ENCODE peak calls at places on chromosome 6, in four cellular contexts. One of them, this sample, is unnamed.

GRCh38 chr6:108105584-108105983 is 31.0 kb upstream of the OSTM1 start:
- DNase-seq in heart right ventricle: no peak
- DNase-seq in OCI-LY7: no peak
- DNase-seq in Peyer's patch: no peak
- DNase-seq in this sample: no peak

GRCh38 chr6:42841844-42842584 is 37.4 kb upstream of the RPL7L1 start:
- DNase-seq in heart right ventricle: no peak
- DNase-seq in OCI-LY7: no peak
- DNase-seq in Peyer's patch: no peak
- DNase-seq in this sample: no peak

GRCh38 chr6:20840675-20841074 is 306.4 kb downstream of the CDKAL1 start:
- DNase-seq in heart right ventricle: no peak
- DNase-seq in OCI-LY7: no peak
- DNase-seq in Peyer's patch: no peak
- DNase-seq in this sample: no peak

GRCh38 chr6:37637562-37638413 is 59.9 kb downstream of the MDGA1 start:
- DNase-seq in heart right ventricle: no peak
- DNase-seq in OCI-LY7: no peak
- DNase-seq in Peyer's patch: no peak
- DNase-seq in this sample: no peak

GRCh38 chr6:144150673-144151009 is 324 bp downstream of the STX11 start:
- DNase-seq in heart right ventricle: no peak
- DNase-seq in OCI-LY7: peak
- DNase-seq in Peyer's patch: peak
- DNase-seq in this sample: no peak

GRCh38 chr6:46491201-46491788 is at the start of gene RCAN2:
- DNase-seq in heart right ventricle: peak
- DNase-seq in OCI-LY7: peak
- DNase-seq in Peyer's patch: peak
- DNase-seq in this sample: no peak

GRCh38 chr6:29531668-29532067 is 27.9 kb downstream of the UBD start:
- DNase-seq in heart right ventricle: no peak
- DNase-seq in OCI-LY7: no peak
- DNase-seq in Peyer's patch: no peak
- DNase-seq in this sample: no peak

GRCh38 chr6:151870375-151870774 is 62.9 kb downstream of the ESR1 start:
- DNase-seq in heart right ventricle: no peak
- DNase-seq in OCI-LY7: no peak
- DNase-seq in Peyer's patch: no peak
- DNase-seq in this sample: no peak

GRCh38 chr6:30881392-30881986 is 2.8 kb upstream of the DDR1 start:
- DNase-seq in heart right ventricle: no peak
- DNase-seq in OCI-LY7: no peak
- DNase-seq in Peyer's patch: peak
- DNase-seq in this sample: no peak

GRCh38 chr6:43954311-43955131 is 172.7 kb downstream of the MRPL14 start:
- DNase-seq in heart right ventricle: peak
- DNase-seq in OCI-LY7: no peak
- DNase-seq in Peyer's patch: no peak
- DNase-seq in this sample: no peak
- H3K27ac ChIP-seq in heart right ventricle: peak
- H3K27ac ChIP-seq in OCI-LY7: no peak
- H3K27ac ChIP-seq in Peyer's patch: no peak
- H3K27ac ChIP-seq in this sample: no peak

GRCh38 chr6:111687652-111688051 is 82.0 kb upstream of the TRAF3IP2 start:
- DNase-seq in heart right ventricle: no peak
- DNase-seq in OCI-LY7: no peak
- DNase-seq in Peyer's patch: peak
- DNase-seq in this sample: no peak

GRCh38 chr6:111683749-111684267 is 78.1 kb upstream of the TRAF3IP2 start:
- DNase-seq in heart right ventricle: peak
- DNase-seq in OCI-LY7: no peak
- DNase-seq in Peyer's patch: peak
- DNase-seq in this sample: no peak

GRCh38 chr6:111685058-111685457 is 79.4 kb upstream of the TRAF3IP2 start:
- DNase-seq in heart right ventricle: no peak
- DNase-seq in OCI-LY7: no peak
- DNase-seq in Peyer's patch: peak
- DNase-seq in this sample: no peak

GRCh38 chr6:111686249-111686997 is 80.7 kb upstream of the TRAF3IP2 start:
- DNase-seq in heart right ventricle: no peak
- DNase-seq in OCI-LY7: no peak
- DNase-seq in Peyer's patch: peak
- DNase-seq in this sample: no peak

GRCh38 chr6:111685506-111685905 is 79.8 kb upstream of the TRAF3IP2 start:
- DNase-seq in heart right ventricle: no peak
- DNase-seq in OCI-LY7: no peak
- DNase-seq in Peyer's patch: peak
- DNase-seq in this sample: no peak
- H3K27ac ChIP-seq in heart right ventricle: peak
- H3K27ac ChIP-seq in OCI-LY7: no peak
- H3K27ac ChIP-seq in Peyer's patch: no peak
- H3K27ac ChIP-seq in this sample: no peak

GRCh38 chr6:163457637-163458561 is 43.4 kb downstream of the QKI start:
- DNase-seq in heart right ventricle: no peak
- DNase-seq in OCI-LY7: no peak
- DNase-seq in Peyer's patch: no peak
- DNase-seq in this sample: peak

GRCh38 chr6:163461696-163462095 is 47.2 kb downstream of the QKI start:
- DNase-seq in heart right ventricle: no peak
- DNase-seq in OCI-LY7: no peak
- DNase-seq in Peyer's patch: no peak
- DNase-seq in this sample: no peak

GRCh38 chr6:163460307-163460782 is 45.8 kb downstream of the QKI start:
- DNase-seq in heart right ventricle: no peak
- DNase-seq in OCI-LY7: no peak
- DNase-seq in Peyer's patch: no peak
- DNase-seq in this sample: no peak

GRCh38 chr6:163459007-163459406 is 44.5 kb downstream of the QKI start:
- DNase-seq in heart right ventricle: no peak
- DNase-seq in OCI-LY7: no peak
- DNase-seq in Peyer's patch: no peak
- DNase-seq in this sample: no peak

DNA sequence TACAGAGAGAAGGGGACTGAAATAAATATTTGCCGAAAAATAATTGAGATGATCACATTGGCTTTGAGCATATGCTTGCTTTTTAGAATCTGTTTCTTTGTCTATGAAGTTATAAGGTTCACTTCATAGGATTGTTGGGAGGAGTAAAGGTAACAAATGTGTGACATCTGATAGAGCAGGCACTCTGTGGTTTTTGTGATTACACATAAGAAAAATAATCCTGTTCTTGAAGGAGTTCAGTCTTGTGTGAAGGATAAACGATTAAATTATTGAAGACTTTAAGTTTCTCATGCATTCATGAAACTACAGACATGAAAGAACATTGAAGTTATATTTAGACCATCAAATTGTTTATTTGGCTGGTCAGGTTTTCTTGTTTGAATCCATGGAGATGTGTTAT is 45.0 kb downstream of the QKI start:
- DNase-seq in heart right ventricle: no peak
- DNase-seq in OCI-LY7: no peak
- DNase-seq in Peyer's patch: no peak
- DNase-seq in this sample: no peak
- H3K27ac ChIP-seq in heart right ventricle: no peak
- H3K27ac ChIP-seq in OCI-LY7: no peak
- H3K27ac ChIP-seq in Peyer's patch: peak
- H3K27ac ChIP-seq in this sample: no peak

DNA sequence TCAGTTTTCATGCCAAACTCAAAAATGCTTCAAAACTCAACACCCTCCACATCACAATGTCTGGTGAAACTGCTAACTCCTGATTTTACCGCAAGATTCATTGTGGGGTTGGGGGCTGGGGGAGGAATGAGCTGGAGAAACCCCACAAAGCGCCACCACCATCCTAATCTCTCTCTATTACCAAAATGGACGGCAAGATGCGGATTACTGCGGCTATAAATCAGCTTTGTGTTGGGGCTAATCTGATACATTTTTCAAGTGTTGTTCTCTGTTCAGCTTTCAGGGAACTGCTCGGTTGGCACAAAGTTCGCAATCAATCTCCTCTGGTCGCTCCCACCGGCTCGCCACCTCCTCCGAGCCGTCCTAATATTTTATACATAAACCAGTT is 83.7 kb downstream of the TMEM242 start:
- DNase-seq in heart right ventricle: no peak
- DNase-seq in OCI-LY7: no peak
- DNase-seq in Peyer's patch: no peak
- DNase-seq in this sample: no peak
- H3K27ac ChIP-seq in heart right ventricle: no peak
- H3K27ac ChIP-seq in OCI-LY7: no peak
- H3K27ac ChIP-seq in Peyer's patch: peak
- H3K27ac ChIP-seq in this sample: no peak

GRCh38 chr6:17413313-17413750 is 19.9 kb downstream of the CAP2 start:
- DNase-seq in heart right ventricle: no peak
- DNase-seq in OCI-LY7: no peak
- DNase-seq in Peyer's patch: no peak
- DNase-seq in this sample: no peak

GRCh38 chr6:17408081-17408480 is 14.7 kb downstream of the CAP2 start:
- DNase-seq in heart right ventricle: no peak
- DNase-seq in OCI-LY7: no peak
- DNase-seq in Peyer's patch: no peak
- DNase-seq in this sample: no peak

GRCh38 chr6:17405944-17406245 is 12.5 kb downstream of the CAP2 start:
- DNase-seq in heart right ventricle: no peak
- DNase-seq in OCI-LY7: no peak
- DNase-seq in Peyer's patch: no peak
- DNase-seq in this sample: no peak

GRCh38 chr6:17410281-17410680 is 16.9 kb downstream of the CAP2 start:
- DNase-seq in heart right ventricle: no peak
- DNase-seq in OCI-LY7: no peak
- DNase-seq in Peyer's patch: no peak
- DNase-seq in this sample: no peak
- H3K27ac ChIP-seq in heart right ventricle: no peak
- H3K27ac ChIP-seq in OCI-LY7: no peak
- H3K27ac ChIP-seq in Peyer's patch: no peak
- H3K27ac ChIP-seq in this sample: no peak

This sample was measured in epithelial cell of prostate.